ENCODE peak calls at places on chromosomes 2 and 18, in seven cellular contexts. U, Z, O, M, S, N and P are unnamed samples.

GRCh38 chr18:59783138-59783537 is 85.9 kb upstream of the CCBE1 start:
- DNase-seq in U (peak), Z (no peak), O (peak), S (no peak), M (peak), N (peak), P (no peak)

GRCh38 chr2:53087282-53087882 is 680.2 kb upstream of the CHAC2 start:
- DNase-seq in N (no peak), U (no peak), Z (no peak), O (no peak), S (no peak), M (no peak), P (no peak)

GRCh38 chr2:72204156-72204781 is 56.6 kb upstream of the CYP26B1 start:
- DNase-seq in U (no peak), M (no peak), S (no peak), N (no peak), Z (no peak), O (no peak), P (no peak)

GRCh38 chr18:74412106-74412880 is 44.8 kb downstream of the DIPK1C start:
- DNase-seq in M (no peak), Z (no peak), O (no peak), S (no peak), N (no peak), U (no peak), P (no peak)

GRCh38 chr2:28750316-28751101 is 1.1 kb upstream of the PPP1CB start:
- DNase-seq in M (no peak), U (no peak), Z (peak), S (no peak), O (no peak), N (peak), P (no peak)

GRCh38 chr2:122736279-122736678 is 980.8 kb downstream of the TSN start:
- DNase-seq in Z (no peak), S (no peak), U (no peak), M (no peak), O (no peak), N (no peak), P (no peak)

GRCh38 chr2:161373939-161374338 is 42.2 kb upstream of the TBR1 start:
- DNase-seq in Z (no peak), U (no peak), S (no peak), N (no peak), M (no peak), O (no peak), P (no peak)

GRCh38 chr2:152499411-152499810 is 164.4 kb downstream of the FMNL2 start:
- DNase-seq in S (no peak), Z (no peak), N (no peak), U (no peak), O (peak), M (no peak), P (no peak)

GRCh38 chr2:25043241-25043867 is 1.5 kb downstream of the EFR3B start:
- DNase-seq in Z (no peak), S (peak), N (no peak), U (no peak), M (no peak), O (no peak), P (no peak)